ENCODE peak calls at places on chromosomes 7 and 10, in eight cellular contexts. Z is AG10803; S is type B pancreatic cell; O is psoas muscle; J is ELR; K is COLO829; W is activated effector memory CD4-positive, alpha-beta T cell treated with Interleukin-2 at 50 U/mL for 16 hours; R is heart right ventricle. H is an unnamed sample.

GRCh38 chr7:151290355-151290760 is 41.9 kb upstream of the SMARCD3 start:
- DNase-seq in Z (no peak), S (no peak), O (no peak), J (no peak), K (no peak), W (no peak), R (no peak), H (no peak)

GRCh38 chr7:139586286-139586685 is 62.8 kb downstream of the CLEC2L start:
- DNase-seq in Z (no peak), S (no peak), O (no peak), J (no peak), K (no peak), W (no peak), R (no peak), H (no peak)

GRCh38 chr7:5692112-5692844 is 89.2 kb downstream of the RNF216 start:
- DNase-seq in Z (peak; percentile 100), S (no peak), O (peak; percentile 89), J (peak; percentile 98), K (no peak), W (no peak), R (peak; percentile 91), H (peak; percentile 37)

GRCh38 chr7:36284470-36284869 is 105.2 kb upstream of the ANLN start:
- DNase-seq in Z (no peak), S (no peak), O (no peak), J (no peak), K (no peak), W (no peak), R (no peak), H (no peak)

GRCh38 chr10:95457319-95457886 is 103.8 kb downstream of the SORBS1 start:
- DNase-seq in Z (no peak), S (no peak), O (no peak), J (no peak), K (no peak), W (no peak), R (no peak), H (no peak)

GRCh38 chr7:156650042-156650441 is 9.5 kb downstream of the RNF32 start:
- DNase-seq in Z (no peak), S (no peak), O (no peak), J (peak; percentile 53), K (no peak), W (no peak), R (no peak), H (peak; percentile 79)

GRCh38 chr10:132813560-132814468 is 27.9 kb upstream of the NKX6-2 start:
- DNase-seq in Z (no peak), S (no peak), O (no peak), J (no peak), K (no peak), W (no peak), R (no peak), H (no peak)

GRCh38 chr7:71735961-71736556 is 604.1 kb downstream of the GALNT17 start:
- DNase-seq in Z (peak; percentile 52), S (peak; percentile 77), O (peak; percentile 50), J (peak; percentile 36), K (peak; percentile 62), W (no peak), R (peak; percentile 57), H (peak; percentile 72)

GRCh38 chr10:33534455-33534854 is 200.0 kb upstream of the NRP1 start:
- DNase-seq in Z (no peak), S (no peak), O (no peak), J (no peak), K (no peak), W (no peak), R (no peak), H (no peak)

GRCh38 chr10:12782537-12782936 is 219.0 kb downstream of the CCDC3 start:
- DNase-seq in Z (peak; percentile 14), S (no peak), O (peak; percentile 38), J (peak; percentile 34), K (peak; percentile 19), W (no peak), R (peak; percentile 30), H (peak; percentile 47)

GRCh38 chr7:92072708-92073107 is 61.6 kb downstream of the CYP51A1 start:
- DNase-seq in Z (no peak), S (no peak), O (no peak), J (no peak), K (no peak), W (no peak), R (no peak), H (no peak)

GRCh38 chr10:22479419-22479818 is 134.1 kb downstream of the SPAG6 start:
- DNase-seq in Z (peak; percentile 25), S (no peak), O (no peak), J (no peak), K (no peak), W (no peak), R (no peak), H (no peak)

GRCh38 chr7:31146026-31146425 is 93.9 kb downstream of the ADCYAP1R1 start:
- DNase-seq in Z (no peak), S (no peak), O (no peak), J (peak; percentile 34), K (no peak), W (no peak), R (no peak), H (no peak)

GRCh38 chr7:141484907-141485306 is 66.3 kb upstream of the AGK start:
- DNase-seq in Z (no peak), S (no peak), O (no peak), J (no peak), K (no peak), W (no peak), R (no peak), H (no peak)

GRCh38 chr10:89670926-89671325 is 25.9 kb upstream of the PANK1 start:
- DNase-seq in Z (peak; percentile 71), S (no peak), O (no peak), J (no peak), K (no peak), W (no peak), R (no peak), H (no peak)

GRCh38 chr10:132657127-132657706 is 119.6 kb downstream of the INPP5A start:
- DNase-seq in Z (no peak), S (no peak), O (no peak), J (no peak), K (no peak), W (no peak), R (no peak), H (no peak)

GRCh38 chr10:131099028-131099427 is 212.5 kb downstream of the TCERG1L start:
- DNase-seq in Z (no peak), S (no peak), O (no peak), J (no peak), K (no peak), W (no peak), R (no peak), H (no peak)

GRCh38 chr7:17532861-17533404 is 234.5 kb downstream of the AHR start:
- DNase-seq in Z (peak; percentile 96), S (no peak), O (no peak), J (peak; percentile 97), K (no peak), W (no peak), R (no peak), H (no peak)

GRCh38 chr7:24199978-24200377 is 84.0 kb upstream of the NPY start:
- DNase-seq in Z (no peak), S (no peak), O (no peak), J (peak; percentile 3), K (no peak), W (no peak), R (no peak), H (no peak)

GRCh38 chr10:132333386-132333785 is 1.4 kb downstream of the LRRC27 start:
- DNase-seq in Z (no peak), S (no peak), O (no peak), J (no peak), K (no peak), W (no peak), R (no peak), H (no peak)

GRCh38 chr10:42552188-42553063 is 85.9 kb downstream of the ZNF33B start:
- DNase-seq in Z (peak; percentile 96), S (peak; percentile 95), O (peak; percentile 95), J (peak; percentile 98), K (peak; percentile 97), W (peak; percentile 91), R (peak; percentile 97), H (peak; percentile 97)

GRCh38 chr10:61747341-61747740 is 84.6 kb downstream of the CABCOCO1 start:
- DNase-seq in Z (peak; percentile 1), S (no peak), O (no peak), J (no peak), K (peak; percentile 4), W (no peak), R (no peak), H (no peak)

GRCh38 chr7:20596653-20597052 is 18.8 kb upstream of the ABCB5 start:
- DNase-seq in Z (peak; percentile 77), S (no peak), O (no peak), J (peak; percentile 85), K (peak; percentile 88), W (no peak), R (no peak), H (no peak)

GRCh38 chr7:2114052-2114451 is 118.7 kb downstream of the MAD1L1 start:
- DNase-seq in Z (peak; percentile 49), S (no peak), O (no peak), J (peak; percentile 89), K (peak; percentile 50), W (no peak), R (no peak), H (no peak)

GRCh38 chr7:80218723-80219122 is 84.1 kb downstream of the GNAI1 start:
- DNase-seq in Z (peak; percentile 42), S (no peak), O (no peak), J (peak; percentile 92), K (peak; percentile 21), W (no peak), R (no peak), H (no peak)

GRCh38 chr7:66731986-66732385 is 8.5 kb upstream of the RABGEF1 start:
- DNase-seq in Z (no peak), S (no peak), O (no peak), J (no peak), K (no peak), W (no peak), R (no peak), H (no peak)

GRCh38 chr7:26375604-26376207 is 84.0 kb downstream of the SNX10 start:
- DNase-seq in Z (no peak), S (no peak), O (no peak), J (no peak), K (no peak), W (no peak), R (no peak), H (no peak)

GRCh38 chr7:69699949-69700715 is 101.9 kb downstream of the AUTS2 start:
- DNase-seq in Z (no peak), S (no peak), O (no peak), J (no peak), K (no peak), W (no peak), R (no peak), H (no peak)

GRCh38 chr10:80454526-80455460 is 683 bp downstream of the TSPAN14 start:
- DNase-seq in Z (peak; percentile 35), S (no peak), O (peak; percentile 48), J (peak; percentile 47), K (no peak), W (no peak), R (peak; percentile 56), H (peak; percentile 67)

GRCh38 chr10:71693377-71693776 is 26.2 kb downstream of the C10orf105 start:
- DNase-seq in Z (no peak), S (no peak), O (no peak), J (peak; percentile 45), K (no peak), W (no peak), R (no peak), H (no peak)

GRCh38 chr10:98097611-98098010 is 36.8 kb upstream of the R3HCC1L start:
- DNase-seq in Z (no peak), S (no peak), O (no peak), J (no peak), K (no peak), W (no peak), R (no peak), H (no peak)

GRCh38 chr7:38016567-38016966 is 96.1 kb downstream of the EPDR1 start:
- DNase-seq in Z (no peak), S (no peak), O (no peak), J (no peak), K (no peak), W (no peak), R (no peak), H (no peak)

GRCh38 chr10:81870472-81870871 is 4.5 kb upstream of the NRG3 start:
- DNase-seq in Z (no peak), S (no peak), O (no peak), J (no peak), K (no peak), W (no peak), R (no peak), H (no peak)

GRCh38 chr7:31119249-31119648 is 67.1 kb downstream of the ADCYAP1R1 start:
- DNase-seq in Z (no peak), S (no peak), O (no peak), J (no peak), K (no peak), W (no peak), R (no peak), H (no peak)

H was measured in stomach.